ENCODE peak calls at places on chromosome 20, in eight cellular contexts. J is NT2/D1, S is skeletal muscle cell, Z is IMR-90, C is fibroblast of lung, W is HFF-Myc, N is ovary, U is aorta. T is an unnamed sample.

GRCh38 chr20:62198496-62198895 is 15.7 kb downstream of the MTG2 start:
- DNase-seq in C (no peak), S (no peak), N (no peak), U (peak; percentile 38), Z (no peak), W (no peak), J (no peak), T (no peak)

GRCh38 chr20:15319444-15319843 is 982.0 kb upstream of the FLRT3 start:
- DNase-seq in N (no peak), Z (no peak), W (no peak), C (no peak), S (no peak), U (no peak), J (no peak), T (no peak)

GRCh38 chr20:37519508-37520416 is 1.3 kb upstream of the NNAT start:
- DNase-seq in Z (no peak), U (no peak), C (no peak), J (no peak), W (no peak), N (no peak), S (no peak), T (no peak)

GRCh38 chr20:46176744-46177378 is 58.7 kb downstream of the CD40 start:
- DNase-seq in Z (no peak), S (no peak), W (no peak), U (peak; percentile 21), J (no peak), C (no peak), N (no peak), T (no peak)

GRCh38 chr20:38146628-38147027 is 18.4 kb downstream of the TGM2 start:
- DNase-seq in N (no peak), U (no peak), W (no peak), C (no peak), J (no peak), S (no peak), Z (no peak), T (no peak)

GRCh38 chr20:53677447-53678314 is 84.0 kb upstream of the ZNF217 start:
- DNase-seq in W (no peak), N (no peak), C (peak; percentile 47), Z (peak; percentile 46), S (no peak), J (peak; percentile 25), U (peak; percentile 55), T (no peak)

GRCh38 chr20:4252005-4252404 is 236.6 kb upstream of the RNF24 start:
- DNase-seq in N (no peak), S (no peak), Z (no peak), J (no peak), C (no peak), W (no peak), U (no peak), T (no peak)

GRCh38 chr20:57685134-57685851 is 24.5 kb downstream of the PMEPA1 start:
- DNase-seq in Z (no peak), W (no peak), C (no peak), N (no peak), S (no peak), J (no peak), U (no peak), T (no peak)

GRCh38 chr20:46709459-46710148 is at the start of gene SLC2A10:
- DNase-seq in S (no peak), N (peak; percentile 70), J (no peak), Z (peak; percentile 61), W (no peak), U (peak; percentile 82), C (peak; percentile 58), T (no peak)

GRCh38 chr20:24462461-24463010 is 6.9 kb upstream of the SYNDIG1 start:
- DNase-seq in Z (no peak), U (no peak), S (no peak), N (no peak), J (no peak), C (no peak), W (no peak), T (no peak)

GRCh38 chr20:4684837-4685413 is 36.8 kb upstream of the PRND start:
- DNase-seq in S (peak; percentile 53), J (no peak), N (peak; percentile 26), C (peak; percentile 76), Z (peak; percentile 84), U (no peak), W (no peak), T (no peak)

GRCh38 chr20:45432294-45432693 is 16.4 kb downstream of the PIGT start:
- DNase-seq in U (no peak), W (no peak), J (no peak), S (no peak), N (no peak), Z (no peak), C (no peak), T (no peak)

GRCh38 chr20:33812673-33813462 is 1.7 kb downstream of the CHMP4B start:
- DNase-seq in W (no peak), S (no peak), J (no peak), Z (no peak), N (no peak), U (no peak), C (no peak), T (no peak)

GRCh38 chr20:33871362-33871761 is 60.2 kb downstream of the CHMP4B start:
- DNase-seq in Z (peak; percentile 31), C (peak; percentile 56), W (no peak), S (no peak), U (no peak), N (peak; percentile 39), J (no peak), T (no peak)

GRCh38 chr20:20796766-20797415 is 84.4 kb upstream of the RALGAPA2 start:
- DNase-seq in U (no peak), W (no peak), C (no peak), Z (no peak), S (no peak), J (no peak), N (no peak), T (no peak)

GRCh38 chr20:2619961-2620595 is 32.4 kb upstream of the NOP56 start:
- DNase-seq in W (no peak), S (no peak), C (peak; percentile 5), Z (peak; percentile 15), U (no peak), N (no peak), J (no peak), T (no peak)

GRCh38 chr20:25300496-25301170 is 52.7 kb downstream of the PYGB start:
- DNase-seq in Z (peak; percentile 42), J (no peak), W (no peak), U (no peak), S (no peak), C (no peak), N (no peak), T (no peak)

GRCh38 chr20:61120595-61121515 is 131.2 kb upstream of the CDH4 start:
- DNase-seq in C (peak; percentile 75), J (peak; percentile 62), U (no peak), W (peak; percentile 22), Z (peak; percentile 69), S (peak; percentile 60), N (no peak), T (no peak)

DNA sequence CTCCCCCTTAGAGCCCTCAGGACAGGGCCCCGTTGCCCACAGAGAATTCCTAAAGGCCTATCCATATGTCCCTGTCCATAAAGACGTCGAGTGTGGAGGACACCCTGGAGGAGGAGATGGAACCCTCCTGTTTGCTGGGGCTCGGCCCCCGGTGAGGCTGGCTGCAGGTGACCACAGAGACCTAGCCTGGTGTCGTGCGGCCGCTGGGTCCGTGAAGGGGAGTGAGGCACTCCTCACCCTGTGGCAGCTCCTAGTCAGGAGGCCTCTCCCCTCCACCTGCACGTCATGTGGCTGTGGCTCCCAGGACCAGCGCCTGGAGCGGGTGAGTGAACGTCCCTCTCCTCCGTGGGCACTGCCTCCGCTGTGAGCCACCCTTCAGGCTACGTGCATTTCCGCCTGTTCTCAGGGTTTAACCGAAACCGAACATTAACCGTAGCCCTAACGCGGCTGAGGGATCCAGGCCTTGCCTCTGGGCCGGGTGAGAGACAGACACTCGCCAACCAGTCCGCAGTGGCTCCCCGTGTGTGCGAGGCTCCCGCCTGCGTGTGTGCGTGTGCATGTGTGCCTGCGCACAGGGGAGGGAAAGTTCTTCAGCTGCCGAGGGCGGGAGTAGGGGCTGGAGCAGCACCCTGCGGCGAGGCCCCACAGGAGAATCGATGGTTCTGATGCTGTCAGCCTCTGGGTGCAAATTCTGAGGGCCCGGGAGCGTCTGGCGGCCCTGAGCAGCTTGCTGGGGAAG is 5.9 kb upstream of the TCEA2 start:
- DNase-seq in U (no peak), N (no peak), S (no peak), C (no peak), W (no peak), J (no peak), Z (no peak), T (no peak)
- H3K4me3 ChIP-seq in U (no peak overlapping the region), N (no peak overlapping the region), S (no peak overlapping the region), C (no peak overlapping the region), W (no peak overlapping the region), J (no peak overlapping the region), Z (no peak overlapping the region), T (peak overlapping the region; percentile 29)

DNA sequence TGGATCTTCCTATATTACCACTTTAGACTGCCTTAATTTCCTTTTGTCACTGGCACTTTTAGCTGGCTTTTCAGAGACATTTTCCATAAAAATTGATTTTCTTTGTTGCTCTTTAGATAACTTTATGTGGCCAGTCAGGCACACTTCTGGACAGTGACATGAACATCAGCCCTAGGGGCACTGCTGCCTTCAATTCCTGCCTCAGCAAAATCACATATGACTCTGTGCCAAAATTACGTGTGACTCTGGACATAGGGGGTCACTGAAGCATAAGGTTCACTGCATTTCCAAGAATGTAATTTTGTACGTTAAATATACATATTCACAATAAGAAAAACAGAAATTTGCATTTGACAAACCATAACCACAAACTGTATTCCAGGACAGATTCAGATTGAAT is 66.6 kb downstream of the ESF1 start:
- DNase-seq in N (no peak), C (no peak), U (no peak), W (no peak), J (no peak), Z (no peak), S (no peak), T (no peak)
- H3K4me3 ChIP-seq in N (no peak overlapping the region), C (no peak overlapping the region), U (no peak overlapping the region), W (no peak overlapping the region), J (no peak overlapping the region), Z (no peak overlapping the region), S (no peak overlapping the region), T (no peak overlapping the region)

DNA sequence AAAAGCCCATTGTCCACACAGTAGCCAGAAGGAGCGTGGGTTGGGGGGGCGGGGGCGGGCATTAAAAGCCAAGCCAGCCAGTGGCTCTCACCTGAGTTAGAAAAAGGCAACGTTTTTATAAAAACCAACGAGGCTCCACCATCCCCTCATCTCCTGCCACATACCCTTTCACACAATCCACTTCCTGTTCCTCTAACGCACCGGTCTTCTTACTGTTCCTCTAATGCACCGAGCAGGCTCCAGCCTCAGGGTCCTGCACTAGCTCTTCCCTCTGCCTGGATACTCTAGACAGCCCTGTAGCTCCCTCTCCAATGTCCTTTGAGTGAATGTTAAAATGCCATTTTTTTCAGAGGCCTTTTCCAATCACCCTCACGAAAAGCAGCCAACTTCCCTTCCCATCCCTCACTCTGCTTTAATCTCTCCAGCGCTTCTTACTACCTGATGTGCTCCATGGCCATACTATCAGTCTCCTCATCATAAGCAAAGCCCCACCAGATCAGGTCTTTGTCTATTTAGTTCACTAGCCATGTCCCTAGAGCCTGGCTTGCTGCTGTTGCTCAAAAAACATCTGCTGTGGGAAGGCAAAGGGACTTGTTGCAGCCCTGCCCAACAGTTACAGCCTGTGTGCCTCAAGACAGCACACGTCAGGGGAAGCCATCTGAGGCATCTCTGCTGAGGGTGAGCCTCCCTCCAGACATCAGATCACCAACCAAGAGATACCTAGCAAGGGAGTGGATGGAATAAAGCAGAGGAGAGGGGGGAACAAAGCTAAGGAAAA is 4.0 kb downstream of the FKBP1A start:
- DNase-seq in J (no peak), Z (no peak), W (no peak), C (no peak), S (no peak), U (no peak), N (no peak), T (no peak)
- H3K4me3 ChIP-seq in J (no peak overlapping the region), Z (no peak overlapping the region), W (peak overlapping the region; percentile 25), C (no peak overlapping the region), S (no peak overlapping the region), U (no peak overlapping the region), N (no peak overlapping the region), T (peak overlapping the region; percentile 23)

GRCh38 chr20:18187020-18187419 is 49.4 kb downstream of the KAT14 start:
- DNase-seq in S (no peak), Z (no peak), N (no peak), J (no peak), C (no peak), U (no peak), W (no peak), T (no peak)
- H3K4me3 ChIP-seq in S (no peak overlapping the region), Z (no peak overlapping the region), N (no peak overlapping the region), J (no peak overlapping the region), C (no peak overlapping the region), U (no peak overlapping the region), W (no peak overlapping the region), T (no peak overlapping the region)